ENCODE peak calls at places on chromosomes 3 and 15, in four cellular contexts. L, Y, S and D are unnamed samples.

GRCh38 chr15:37653018-37653417 is 281.4 kb upstream of the TMCO5A start:
- DNase-seq in L (no peak), Y (no peak), S (no peak), D (no peak)

GRCh38 chr15:90545095-90545494 is 15.4 kb downstream of the CRTC3 start:
- DNase-seq in L (no peak), Y (no peak), S (peak), D (no peak)

GRCh38 chr15:44580105-44580504 is 43.2 kb downstream of the EIF3J start:
- DNase-seq in L (no peak), Y (no peak), S (no peak), D (no peak)

GRCh38 chr3:134040066-134040465 is 10.3 kb upstream of the SLCO2A1 start:
- DNase-seq in L (peak), Y (no peak), S (no peak), D (no peak)

GRCh38 chr3:170368921-170369320 is 11.4 kb downstream of the SKIL start:
- DNase-seq in L (no peak), Y (no peak), S (peak), D (no peak)

GRCh38 chr15:64096486-64097431 is 977 bp downstream of the SNX1 start:
- DNase-seq in L (no peak), Y (peak), S (peak), D (no peak)

GRCh38 chr15:48962662-48963523 is 826 bp downstream of the SHC4 start:
- DNase-seq in L (no peak), Y (no peak), S (peak), D (peak)

GRCh38 chr3:66401578-66402382 is 99.0 kb downstream of the LRIG1 start:
- DNase-seq in L (no peak), Y (no peak), S (no peak), D (peak)

GRCh38 chr3:13537926-13538325 is 11.0 kb upstream of the FBLN2 start:
- DNase-seq in L (no peak), Y (no peak), S (peak), D (no peak)

GRCh38 chr3:27484002-27484844 is at the start of gene SLC4A7:
- DNase-seq in L (peak), Y (peak), S (peak), D (peak)

GRCh38 chr3:39154323-39155021 is 1.1 kb upstream of the CSRNP1 start:
- DNase-seq in L (no peak), Y (no peak), S (peak), D (peak)

GRCh38 chr15:25883860-25884259 is 20.7 kb upstream of the ATP10A start:
- DNase-seq in L (no peak), Y (no peak), S (peak), D (no peak)

GRCh38 chr3:182937293-182938051 is 42.9 kb downstream of the DCUN1D1 start:
- DNase-seq in L (no peak), Y (peak), S (no peak), D (no peak)

GRCh38 chr3:59245300-59245878 is 195.6 kb upstream of the CFAP20DC start:
- DNase-seq in L (no peak), Y (no peak), S (no peak), D (no peak)

GRCh38 chr3:70476174-70476573 is 163.7 kb upstream of the MDFIC2 start:
- DNase-seq in L (no peak), Y (no peak), S (no peak), D (no peak)

GRCh38 chr3:178646205-178646604 is 110.0 kb downstream of the KCNMB2 start:
- DNase-seq in L (no peak), Y (no peak), S (no peak), D (no peak)

GRCh38 chr15:57015897-57016296 is 97.5 kb downstream of the TCF12 start:
- DNase-seq in L (no peak), Y (no peak), S (no peak), D (no peak)

GRCh38 chr15:45187894-45188830 is at the start of gene SHF:
- DNase-seq in L (no peak), Y (no peak), S (peak), D (peak)

GRCh38 chr3:135907422-135908165 is 57.9 kb upstream of the PPP2R3A start:
- DNase-seq in L (no peak), Y (no peak), S (no peak), D (no peak)

GRCh38 chr3:38990621-38991020 is 61.1 kb downstream of the SCN11A start:
- DNase-seq in L (no peak), Y (no peak), S (peak), D (no peak)

GRCh38 chr3:30667250-30667585 is 60.8 kb downstream of the TGFBR2 start:
- DNase-seq in L (no peak), Y (no peak), S (no peak), D (no peak)

GRCh38 chr3:194876403-194877165 is 190.9 kb downstream of the FAM43A start:
- DNase-seq in L (peak), Y (no peak), S (peak), D (no peak)

GRCh38 chr3:133573629-133574194 is at the start of gene CDV3:
- DNase-seq in L (peak), Y (no peak), S (no peak), D (no peak)

GRCh38 chr3:52030725-52031330 is 25.5 kb downstream of the DUSP7 start:
- DNase-seq in L (no peak), Y (no peak), S (no peak), D (no peak)

GRCh38 chr3:10187944-10188343 is 23.2 kb downstream of the IRAK2 start:
- DNase-seq in L (no peak), Y (no peak), S (no peak), D (no peak)

GRCh38 chr15:39509941-39510845 is 70.7 kb upstream of the THBS1 start:
- DNase-seq in L (no peak), Y (no peak), S (no peak), D (no peak)

DNA sequence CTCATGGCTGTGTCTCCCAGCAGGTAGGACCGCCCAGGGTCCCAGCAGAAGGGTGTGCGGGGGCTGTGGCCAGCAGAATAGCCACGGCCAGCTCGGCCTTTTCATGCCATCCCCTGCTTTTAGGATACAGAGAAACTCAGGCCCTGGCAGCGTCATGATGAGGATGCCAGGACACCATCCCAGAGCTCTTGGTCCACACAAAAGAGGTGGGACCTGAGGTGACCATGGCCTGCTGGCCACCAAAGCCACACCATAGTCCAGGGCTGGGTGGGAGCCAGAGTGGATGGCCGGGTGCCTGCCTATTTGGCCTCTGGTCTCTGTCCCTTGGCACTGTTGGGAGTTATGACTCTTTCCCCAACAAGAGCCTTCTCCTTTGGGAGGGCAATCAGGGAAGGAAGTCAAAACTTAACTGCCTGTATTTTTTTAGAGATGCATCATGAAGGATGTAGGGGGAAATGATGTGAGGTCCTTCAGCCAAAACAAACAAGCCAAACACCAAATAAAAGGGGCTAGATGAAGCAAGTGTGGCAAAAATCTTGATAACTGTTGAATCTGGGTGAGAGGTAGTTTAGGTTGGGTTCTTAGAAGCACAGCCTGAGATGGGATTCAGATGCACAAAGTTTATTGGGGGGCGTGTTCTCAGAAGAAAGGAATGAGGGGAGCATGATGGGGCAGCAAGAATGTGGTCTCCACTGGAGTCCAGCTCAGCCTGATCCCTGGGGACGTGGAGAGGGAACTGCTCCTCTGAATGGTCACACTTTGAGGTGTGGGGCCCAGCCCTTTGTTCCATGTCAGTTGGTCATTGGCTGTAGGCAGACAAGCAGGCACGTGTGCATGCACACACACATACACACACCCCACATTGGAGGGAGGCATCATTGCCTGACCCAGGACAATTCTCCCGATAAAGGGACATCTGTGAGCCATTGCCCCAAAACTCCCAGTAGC is 33.2 kb downstream of the SMAD6 start:
- DNase-seq in L (no peak), Y (no peak), S (peak), D (no peak)
- H3K27ac ChIP-seq in L (no peak), Y (no peak), S (peak), D (no peak)

GRCh38 chr15:100929641-100930042 is 10.5 kb downstream of the LRRK1 start:
- DNase-seq in L (no peak), Y (no peak), S (no peak), D (no peak)
- H3K27ac ChIP-seq in L (no peak), Y (no peak), S (no peak), D (no peak)

DNA sequence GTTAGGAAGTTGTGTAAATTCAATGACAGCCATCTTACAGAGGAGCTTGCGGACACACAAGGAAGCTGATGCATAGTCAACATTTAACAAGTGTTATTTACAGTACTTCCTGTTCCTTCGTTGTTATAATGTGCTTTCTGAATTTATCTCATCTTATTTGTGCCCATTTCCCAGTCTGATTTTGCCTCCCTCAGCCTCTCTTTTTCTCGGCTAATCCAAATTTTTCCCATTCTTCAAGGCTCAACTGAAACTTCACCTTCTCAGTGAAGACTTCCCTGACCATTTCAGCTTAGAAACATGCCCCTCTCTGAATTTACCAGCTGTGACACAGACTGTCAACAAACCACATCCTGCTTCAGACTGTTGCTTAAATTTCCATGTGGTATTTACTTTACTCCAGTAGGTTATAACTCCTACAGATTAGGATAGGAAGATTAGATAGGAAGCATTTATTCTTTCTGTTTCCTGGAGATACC is 55.7 kb upstream of the CP start:
- DNase-seq in L (no peak), Y (peak), S (peak), D (no peak)
- H3K27ac ChIP-seq in L (no peak), Y (peak), S (peak), D (peak)

GRCh38 chr3:26104856-26105255 is 315.0 kb downstream of the OXSM start:
- DNase-seq in L (no peak), Y (no peak), S (no peak), D (no peak)
- H3K27ac ChIP-seq in L (peak), Y (no peak), S (no peak), D (no peak)

GRCh38 chr15:51841401-51842040 is 12.1 kb downstream of the TMOD3 start:
- DNase-seq in L (no peak), Y (no peak), S (no peak), D (no peak)

GRCh38 chr15:51833782-51834181 is 4.3 kb downstream of the TMOD3 start:
- DNase-seq in L (no peak), Y (no peak), S (no peak), D (no peak)

GRCh38 chr15:51842265-51842664 is 12.8 kb downstream of the TMOD3 start:
- DNase-seq in L (no peak), Y (no peak), S (no peak), D (no peak)

GRCh38 chr15:51842852-51843737 is 13.6 kb downstream of the TMOD3 start:
- DNase-seq in L (no peak), Y (peak), S (peak), D (no peak)

DNA sequence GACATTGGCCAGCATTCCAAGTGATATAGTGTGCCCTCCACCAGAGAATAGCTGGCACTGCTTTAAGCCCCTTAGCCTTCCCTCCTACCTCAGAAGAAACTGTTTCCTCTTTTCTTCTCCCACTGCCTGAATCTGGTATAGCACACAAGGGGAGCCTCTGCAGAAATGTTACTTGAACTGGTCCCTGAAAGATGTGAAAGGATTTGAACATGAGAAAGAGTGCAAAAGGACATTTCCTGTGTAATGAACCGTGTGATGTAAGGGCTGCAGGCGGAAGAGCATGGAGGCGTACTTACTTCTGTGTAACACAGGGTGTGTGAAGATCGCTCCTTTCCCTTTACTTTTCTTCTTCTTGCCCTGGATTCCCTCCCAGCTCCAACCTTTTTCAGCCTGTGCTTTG is 8.3 kb downstream of the TMOD3 start:
- DNase-seq in L (no peak), Y (no peak), S (no peak), D (no peak)
- H3K27ac ChIP-seq in L (no peak), Y (no peak), S (no peak), D (no peak)

DNA sequence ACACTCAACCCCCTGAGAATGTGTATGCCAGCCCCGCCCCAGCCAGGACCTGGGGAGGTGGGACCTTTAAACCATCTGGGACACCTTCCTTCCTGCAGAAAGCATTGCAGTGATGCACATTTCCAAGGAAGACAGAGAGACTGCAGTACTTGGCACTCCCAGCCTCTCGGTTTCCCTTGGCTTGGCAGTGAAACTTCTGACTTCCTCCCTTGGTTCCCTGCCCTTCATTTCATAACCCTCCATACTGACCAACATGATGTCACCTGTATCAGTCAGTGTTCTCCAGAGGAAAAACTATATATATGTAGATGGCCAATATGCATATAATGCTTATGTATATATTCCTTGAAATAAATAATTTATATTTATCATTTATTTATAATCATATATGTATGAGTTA is 103.2 kb downstream of the SST start:
- DNase-seq in L (no peak), Y (no peak), S (peak), D (no peak)
- H3K27ac ChIP-seq in L (no peak), Y (no peak), S (peak), D (no peak)